ENCODE peak calls at places on chromosomes 12 and 14, in nine cellular contexts. One of them, this sample, is unnamed.

GRCh38 chr14:63686926-63687325 is 40.9 kb downstream of the SGPP1 start:
- DNase-seq in naive thymus-derived CD4-positive, alpha-beta T cell: no peak
- DNase-seq in AG08395: no peak
- DNase-seq in A549: no peak
- DNase-seq in T47D: peak; percentile 65
- DNase-seq in activated gamma-delta T cell treated with Interleukin-2 at 50 U/mL for 16 hours: no peak
- DNase-seq in central memory CD8-positive, alpha-beta T cell: no peak
- DNase-seq in activated CD8-positive, alpha-beta memory T cell treated with anti-CD3 and anti-CD28 coated beads for 24 hours: no peak
- DNase-seq in memory B cell: no peak
- DNase-seq in this sample: no peak

GRCh38 chr14:54003064-54003463 is 46.4 kb upstream of the BMP4 start:
- DNase-seq in naive thymus-derived CD4-positive, alpha-beta T cell: no peak
- DNase-seq in AG08395: no peak
- DNase-seq in A549: no peak
- DNase-seq in T47D: no peak
- DNase-seq in activated gamma-delta T cell treated with Interleukin-2 at 50 U/mL for 16 hours: no peak
- DNase-seq in central memory CD8-positive, alpha-beta T cell: no peak
- DNase-seq in activated CD8-positive, alpha-beta memory T cell treated with anti-CD3 and anti-CD28 coated beads for 24 hours: no peak
- DNase-seq in memory B cell: no peak
- DNase-seq in this sample: no peak

GRCh38 chr12:118436986-118437385 is 60.6 kb downstream of the SUDS3 start:
- DNase-seq in naive thymus-derived CD4-positive, alpha-beta T cell: no peak
- DNase-seq in AG08395: peak; percentile 56
- DNase-seq in A549: no peak
- DNase-seq in T47D: no peak
- DNase-seq in activated gamma-delta T cell treated with Interleukin-2 at 50 U/mL for 16 hours: no peak
- DNase-seq in central memory CD8-positive, alpha-beta T cell: no peak
- DNase-seq in activated CD8-positive, alpha-beta memory T cell treated with anti-CD3 and anti-CD28 coated beads for 24 hours: no peak
- DNase-seq in memory B cell: no peak
- DNase-seq in this sample: peak; percentile 56

GRCh38 chr12:129186952-129187351 is 333.7 kb downstream of the GLT1D1 start:
- DNase-seq in naive thymus-derived CD4-positive, alpha-beta T cell: no peak
- DNase-seq in AG08395: no peak
- DNase-seq in A549: peak; percentile 34
- DNase-seq in T47D: peak; percentile 10
- DNase-seq in activated gamma-delta T cell treated with Interleukin-2 at 50 U/mL for 16 hours: no peak
- DNase-seq in central memory CD8-positive, alpha-beta T cell: no peak
- DNase-seq in activated CD8-positive, alpha-beta memory T cell treated with anti-CD3 and anti-CD28 coated beads for 24 hours: no peak
- DNase-seq in memory B cell: no peak
- DNase-seq in this sample: no peak

GRCh38 chr12:114958538-114958937 is 274.6 kb upstream of the TBX3 start:
- DNase-seq in naive thymus-derived CD4-positive, alpha-beta T cell: no peak
- DNase-seq in AG08395: no peak
- DNase-seq in A549: no peak
- DNase-seq in T47D: peak; percentile 9
- DNase-seq in activated gamma-delta T cell treated with Interleukin-2 at 50 U/mL for 16 hours: no peak
- DNase-seq in central memory CD8-positive, alpha-beta T cell: no peak
- DNase-seq in activated CD8-positive, alpha-beta memory T cell treated with anti-CD3 and anti-CD28 coated beads for 24 hours: no peak
- DNase-seq in memory B cell: no peak
- DNase-seq in this sample: no peak

GRCh38 chr12:53991077-53991460 is 6.1 kb downstream of the HOXC10 start:
- DNase-seq in naive thymus-derived CD4-positive, alpha-beta T cell: no peak
- DNase-seq in AG08395: peak; percentile 79
- DNase-seq in A549: no peak
- DNase-seq in T47D: no peak
- DNase-seq in activated gamma-delta T cell treated with Interleukin-2 at 50 U/mL for 16 hours: no peak
- DNase-seq in central memory CD8-positive, alpha-beta T cell: no peak
- DNase-seq in activated CD8-positive, alpha-beta memory T cell treated with anti-CD3 and anti-CD28 coated beads for 24 hours: no peak
- DNase-seq in memory B cell: no peak
- DNase-seq in this sample: no peak

GRCh38 chr12:83505586-83505985 is 818.9 kb downstream of the TMTC2 start:
- DNase-seq in naive thymus-derived CD4-positive, alpha-beta T cell: no peak
- DNase-seq in AG08395: no peak
- DNase-seq in A549: no peak
- DNase-seq in T47D: no peak
- DNase-seq in activated gamma-delta T cell treated with Interleukin-2 at 50 U/mL for 16 hours: no peak
- DNase-seq in central memory CD8-positive, alpha-beta T cell: no peak
- DNase-seq in activated CD8-positive, alpha-beta memory T cell treated with anti-CD3 and anti-CD28 coated beads for 24 hours: no peak
- DNase-seq in memory B cell: no peak
- DNase-seq in this sample: no peak

GRCh38 chr12:64757778-64758177 is 1.4 kb downstream of the GNS start:
- DNase-seq in naive thymus-derived CD4-positive, alpha-beta T cell: no peak
- DNase-seq in AG08395: no peak
- DNase-seq in A549: no peak
- DNase-seq in T47D: no peak
- DNase-seq in activated gamma-delta T cell treated with Interleukin-2 at 50 U/mL for 16 hours: no peak
- DNase-seq in central memory CD8-positive, alpha-beta T cell: no peak
- DNase-seq in activated CD8-positive, alpha-beta memory T cell treated with anti-CD3 and anti-CD28 coated beads for 24 hours: no peak
- DNase-seq in memory B cell: no peak
- DNase-seq in this sample: no peak

GRCh38 chr14:81436296-81437138 is 36.4 kb upstream of the STON2 start:
- DNase-seq in naive thymus-derived CD4-positive, alpha-beta T cell: peak; percentile 19
- DNase-seq in AG08395: peak; percentile 94
- DNase-seq in A549: peak; percentile 58
- DNase-seq in T47D: peak; percentile 86
- DNase-seq in activated gamma-delta T cell treated with Interleukin-2 at 50 U/mL for 16 hours: peak; percentile 5
- DNase-seq in central memory CD8-positive, alpha-beta T cell: no peak
- DNase-seq in activated CD8-positive, alpha-beta memory T cell treated with anti-CD3 and anti-CD28 coated beads for 24 hours: peak; percentile 71
- DNase-seq in memory B cell: no peak
- DNase-seq in this sample: peak; percentile 75

GRCh38 chr12:93333828-93334227 is 43.9 kb upstream of the NUDT4 start:
- DNase-seq in naive thymus-derived CD4-positive, alpha-beta T cell: no peak
- DNase-seq in AG08395: no peak
- DNase-seq in A549: no peak
- DNase-seq in T47D: no peak
- DNase-seq in activated gamma-delta T cell treated with Interleukin-2 at 50 U/mL for 16 hours: no peak
- DNase-seq in central memory CD8-positive, alpha-beta T cell: no peak
- DNase-seq in activated CD8-positive, alpha-beta memory T cell treated with anti-CD3 and anti-CD28 coated beads for 24 hours: no peak
- DNase-seq in memory B cell: no peak
- DNase-seq in this sample: no peak

GRCh38 chr14:67704484-67705089 is 2.9 kb downstream of the RDH12 start:
- DNase-seq in naive thymus-derived CD4-positive, alpha-beta T cell: peak; percentile 48
- DNase-seq in AG08395: peak; percentile 65
- DNase-seq in A549: peak; percentile 73
- DNase-seq in T47D: peak; percentile 84
- DNase-seq in activated gamma-delta T cell treated with Interleukin-2 at 50 U/mL for 16 hours: peak; percentile 23
- DNase-seq in central memory CD8-positive, alpha-beta T cell: peak; percentile 26
- DNase-seq in activated CD8-positive, alpha-beta memory T cell treated with anti-CD3 and anti-CD28 coated beads for 24 hours: no peak
- DNase-seq in memory B cell: peak; percentile 16
- DNase-seq in this sample: peak; percentile 50

GRCh38 chr12:13273097-13273496 is 76.6 kb downstream of the EMP1 start:
- DNase-seq in naive thymus-derived CD4-positive, alpha-beta T cell: no peak
- DNase-seq in AG08395: no peak
- DNase-seq in A549: no peak
- DNase-seq in T47D: no peak
- DNase-seq in activated gamma-delta T cell treated with Interleukin-2 at 50 U/mL for 16 hours: no peak
- DNase-seq in central memory CD8-positive, alpha-beta T cell: no peak
- DNase-seq in activated CD8-positive, alpha-beta memory T cell treated with anti-CD3 and anti-CD28 coated beads for 24 hours: no peak
- DNase-seq in memory B cell: no peak
- DNase-seq in this sample: no peak